ENCODE peak calls at places on chromosomes 13 and 19, in five cellular contexts. One of them, this sample, is unnamed. For H3K9me3 and H3K4me1, the result is how much of the 10 kb centered on the place peaks cover.

GRCh38 chr13:64639206-64639605 is 2590.9 kb downstream of the PCDH9 start:
- DNase-seq in tibial nerve: no peak
- DNase-seq in tibial artery: no peak
- DNase-seq in A549: peak
- DNase-seq in CD8-positive, alpha-beta T cell: no peak
- DNase-seq in this sample: no peak

GRCh38 chr13:81539643-81540150 is 1198.8 kb upstream of the SPRY2 start:
- DNase-seq in tibial nerve: no peak
- DNase-seq in tibial artery: no peak
- DNase-seq in A549: no peak
- DNase-seq in CD8-positive, alpha-beta T cell: no peak
- DNase-seq in this sample: no peak

GRCh38 chr13:38498271-38498670 is 148.6 kb downstream of the UFM1 start:
- DNase-seq in tibial nerve: no peak
- DNase-seq in tibial artery: no peak
- DNase-seq in A549: no peak
- DNase-seq in CD8-positive, alpha-beta T cell: no peak
- DNase-seq in this sample: no peak

GRCh38 chr13:79870123-79870522 is 389.2 kb downstream of the NDFIP2 start:
- DNase-seq in tibial nerve: no peak
- DNase-seq in tibial artery: no peak
- DNase-seq in A549: no peak
- DNase-seq in CD8-positive, alpha-beta T cell: no peak
- DNase-seq in this sample: no peak

GRCh38 chr19:17488593-17489391 is 18.5 kb downstream of the SLC27A1 start:
- DNase-seq in tibial nerve: no peak
- DNase-seq in tibial artery: peak
- DNase-seq in A549: peak
- DNase-seq in CD8-positive, alpha-beta T cell: peak
- DNase-seq in this sample: no peak

GRCh38 chr13:30880151-30880551 is 25.9 kb upstream of the MEDAG start:
- DNase-seq in tibial nerve: no peak
- DNase-seq in tibial artery: no peak
- DNase-seq in A549: no peak
- DNase-seq in CD8-positive, alpha-beta T cell: no peak
- DNase-seq in this sample: no peak

GRCh38 chr13:105961438-105961837 is 574.0 kb downstream of the EFNB2 start:
- DNase-seq in tibial nerve: no peak
- DNase-seq in tibial artery: no peak
- DNase-seq in A549: no peak
- DNase-seq in CD8-positive, alpha-beta T cell: no peak
- DNase-seq in this sample: no peak

GRCh38 chr19:2266183-2266993 is 10.2 kb upstream of the JSRP1 start:
- DNase-seq in tibial nerve: peak
- DNase-seq in tibial artery: peak
- DNase-seq in A549: no peak
- DNase-seq in CD8-positive, alpha-beta T cell: no peak
- DNase-seq in this sample: peak

GRCh38 chr19:16714702-16715294 is 4.8 kb upstream of the NWD1 start:
- DNase-seq in tibial nerve: peak
- DNase-seq in tibial artery: peak
- DNase-seq in A549: peak
- DNase-seq in CD8-positive, alpha-beta T cell: peak
- DNase-seq in this sample: no peak

GRCh38 chr13:74114641-74115040 is 19.6 kb downstream of the KLF12 start:
- DNase-seq in tibial nerve: no peak
- DNase-seq in tibial artery: no peak
- DNase-seq in A549: no peak
- DNase-seq in CD8-positive, alpha-beta T cell: no peak
- DNase-seq in this sample: no peak

GRCh38 chr19:32311371-32311770 is 34.0 kb upstream of the ZNF507 start:
- DNase-seq in tibial nerve: no peak
- DNase-seq in tibial artery: no peak
- DNase-seq in A549: no peak
- DNase-seq in CD8-positive, alpha-beta T cell: no peak
- DNase-seq in this sample: no peak

GRCh38 chr13:76717092-76717491 is 169.1 kb downstream of the KCTD12 start:
- DNase-seq in tibial nerve: no peak
- DNase-seq in tibial artery: no peak
- DNase-seq in A549: no peak
- DNase-seq in CD8-positive, alpha-beta T cell: no peak
- DNase-seq in this sample: no peak

GRCh38 chr19:5691930-5692784 is 2.1 kb downstream of the RPL36 start:
- DNase-seq in tibial nerve: no peak
- DNase-seq in tibial artery: no peak
- DNase-seq in A549: no peak
- DNase-seq in CD8-positive, alpha-beta T cell: no peak
- DNase-seq in this sample: no peak

GRCh38 chr13:49436890-49437289 is 7.0 kb downstream of the CAB39L start:
- DNase-seq in tibial nerve: peak
- DNase-seq in tibial artery: peak
- DNase-seq in A549: peak
- DNase-seq in CD8-positive, alpha-beta T cell: no peak
- DNase-seq in this sample: no peak

GRCh38 chr19:46408611-46409039 is 4.7 kb downstream of the CCDC8 start:
- DNase-seq in tibial nerve: peak
- DNase-seq in tibial artery: peak
- DNase-seq in A549: no peak
- DNase-seq in CD8-positive, alpha-beta T cell: no peak
- DNase-seq in this sample: peak

GRCh38 chr13:52348983-52349780 is 56.8 kb downstream of the THSD1 start:
- DNase-seq in tibial nerve: no peak
- DNase-seq in tibial artery: no peak
- DNase-seq in A549: peak
- DNase-seq in CD8-positive, alpha-beta T cell: no peak
- DNase-seq in this sample: no peak

GRCh38 chr19:32876236-32876918 is 6.8 kb upstream of the SLC7A9 start:
- DNase-seq in tibial nerve: no peak
- DNase-seq in tibial artery: no peak
- DNase-seq in A549: no peak
- DNase-seq in CD8-positive, alpha-beta T cell: no peak
- DNase-seq in this sample: no peak

GRCh38 chr13:77375554-77375953 is 48.7 kb upstream of the MYCBP2 start:
- DNase-seq in tibial nerve: no peak
- DNase-seq in tibial artery: no peak
- DNase-seq in A549: no peak
- DNase-seq in CD8-positive, alpha-beta T cell: no peak
- DNase-seq in this sample: no peak

GRCh38 chr13:80237646-80238045 is 103.3 kb downstream of the SPRY2 start:
- DNase-seq in tibial nerve: no peak
- DNase-seq in tibial artery: no peak
- DNase-seq in A549: no peak
- DNase-seq in CD8-positive, alpha-beta T cell: no peak
- DNase-seq in this sample: no peak

GRCh38 chr13:109758937-109759480 is 27.4 kb downstream of the IRS2 start:
- DNase-seq in tibial nerve: no peak
- DNase-seq in tibial artery: no peak
- DNase-seq in A549: no peak
- DNase-seq in CD8-positive, alpha-beta T cell: no peak
- DNase-seq in this sample: no peak

GRCh38 chr19:49767380-49767779 is 579 bp downstream of the AP2A1 start:
- DNase-seq in tibial nerve: no peak
- DNase-seq in tibial artery: no peak
- DNase-seq in A549: no peak
- DNase-seq in CD8-positive, alpha-beta T cell: no peak
- DNase-seq in this sample: no peak

GRCh38 chr19:51296331-51297093 is 14.9 kb upstream of the IGLON5 start:
- DNase-seq in tibial nerve: no peak
- DNase-seq in tibial artery: no peak
- DNase-seq in A549: peak
- DNase-seq in CD8-positive, alpha-beta T cell: no peak
- DNase-seq in this sample: no peak

GRCh38 chr13:26663801-26664200 is 96.8 kb downstream of the GPR12 start:
- DNase-seq in tibial nerve: no peak
- DNase-seq in tibial artery: no peak
- DNase-seq in A549: no peak
- DNase-seq in CD8-positive, alpha-beta T cell: no peak
- DNase-seq in this sample: no peak

GRCh38 chr13:36282818-36283432 is 14.7 kb downstream of the CCDC169 start:
- DNase-seq in tibial nerve: no peak
- DNase-seq in tibial artery: no peak
- DNase-seq in A549: peak
- DNase-seq in CD8-positive, alpha-beta T cell: no peak
- DNase-seq in this sample: no peak

GRCh38 chr13:109273326-109273751 is 513.0 kb downstream of the IRS2 start:
- DNase-seq in tibial nerve: no peak
- DNase-seq in tibial artery: no peak
- DNase-seq in A549: peak
- DNase-seq in CD8-positive, alpha-beta T cell: no peak
- DNase-seq in this sample: no peak

GRCh38 chr19:5718579-5719273 is 1.2 kb downstream of the LONP1 start:
- DNase-seq in tibial nerve: no peak
- DNase-seq in tibial artery: no peak
- DNase-seq in A549: peak
- DNase-seq in CD8-positive, alpha-beta T cell: no peak
- DNase-seq in this sample: no peak

GRCh38 chr13:77417897-77418296 is 91.0 kb upstream of the MYCBP2 start:
- DNase-seq in tibial nerve: no peak
- DNase-seq in tibial artery: no peak
- DNase-seq in A549: no peak
- DNase-seq in CD8-positive, alpha-beta T cell: no peak
- DNase-seq in this sample: no peak

GRCh38 chr13:20198781-20199180 is 6.0 kb upstream of the GJB2 start:
- DNase-seq in tibial nerve: no peak
- DNase-seq in tibial artery: no peak
- DNase-seq in A549: no peak
- DNase-seq in CD8-positive, alpha-beta T cell: no peak
- DNase-seq in this sample: no peak

GRCh38 chr19:12867120-12868099 is 13.8 kb downstream of the DNASE2 start:
- DNase-seq in tibial nerve: no peak
- DNase-seq in tibial artery: no peak
- DNase-seq in A549: peak
- DNase-seq in CD8-positive, alpha-beta T cell: peak
- DNase-seq in this sample: no peak

GRCh38 chr19:48290923-48291700 is 21.2 kb downstream of the ZNF114 start:
- DNase-seq in tibial nerve: peak
- DNase-seq in tibial artery: peak
- DNase-seq in A549: peak
- DNase-seq in CD8-positive, alpha-beta T cell: peak
- DNase-seq in this sample: peak

GRCh38 chr13:38674208-38674607 is 12.7 kb upstream of the FREM2 start:
- DNase-seq in tibial nerve: no peak
- DNase-seq in tibial artery: no peak
- DNase-seq in A549: no peak
- DNase-seq in CD8-positive, alpha-beta T cell: no peak
- DNase-seq in this sample: no peak

GRCh38 chr19:10768369-10768768 is 50.5 kb downstream of the DNM2 start:
- DNase-seq in tibial nerve: no peak
- DNase-seq in tibial artery: no peak
- DNase-seq in A549: no peak
- DNase-seq in CD8-positive, alpha-beta T cell: no peak
- DNase-seq in this sample: no peak

GRCh38 chr19:10766681-10767201 is 48.9 kb downstream of the DNM2 start:
- DNase-seq in tibial nerve: no peak
- DNase-seq in tibial artery: no peak
- DNase-seq in A549: no peak
- DNase-seq in CD8-positive, alpha-beta T cell: no peak
- DNase-seq in this sample: no peak

GRCh38 chr19:10766049-10766623 is 48.3 kb downstream of the DNM2 start:
- DNase-seq in tibial nerve: no peak
- DNase-seq in tibial artery: no peak
- DNase-seq in A549: no peak
- DNase-seq in CD8-positive, alpha-beta T cell: no peak
- DNase-seq in this sample: no peak

GRCh38 chr19:10768936-10769335 is 51.1 kb downstream of the DNM2 start:
- DNase-seq in tibial nerve: no peak
- DNase-seq in tibial artery: no peak
- DNase-seq in A549: no peak
- DNase-seq in CD8-positive, alpha-beta T cell: no peak
- DNase-seq in this sample: no peak

DNA sequence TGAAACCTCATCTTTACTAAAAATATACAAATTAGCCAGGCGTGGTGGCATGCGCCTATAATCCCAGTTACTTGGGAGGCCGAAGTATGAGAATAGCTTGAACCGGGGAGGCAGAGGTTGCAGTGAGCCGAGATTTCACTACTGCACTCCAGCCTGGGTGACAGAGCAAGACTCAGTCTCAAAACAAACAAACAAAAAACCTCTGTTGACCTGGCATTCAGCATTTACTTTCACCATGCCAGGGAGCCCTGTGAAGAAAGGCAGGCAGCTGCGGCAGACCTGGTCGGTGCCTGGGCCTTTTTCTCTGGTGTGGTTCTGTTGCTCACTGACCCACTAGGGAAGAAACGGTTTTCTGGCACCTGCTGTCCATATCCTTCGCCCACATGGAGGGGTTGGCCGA is 49.8 kb downstream of the DNM2 start:
- DNase-seq in tibial nerve: no peak
- DNase-seq in tibial artery: no peak
- DNase-seq in A549: no peak
- DNase-seq in CD8-positive, alpha-beta T cell: no peak
- DNase-seq in this sample: no peak
- H3K27ac ChIP-seq in tibial nerve: peak
- H3K27ac ChIP-seq in tibial artery: peak
- H3K27ac ChIP-seq in A549: peak
- H3K27ac ChIP-seq in CD8-positive, alpha-beta T cell: no peak
- H3K27ac ChIP-seq in this sample: no peak

DNA sequence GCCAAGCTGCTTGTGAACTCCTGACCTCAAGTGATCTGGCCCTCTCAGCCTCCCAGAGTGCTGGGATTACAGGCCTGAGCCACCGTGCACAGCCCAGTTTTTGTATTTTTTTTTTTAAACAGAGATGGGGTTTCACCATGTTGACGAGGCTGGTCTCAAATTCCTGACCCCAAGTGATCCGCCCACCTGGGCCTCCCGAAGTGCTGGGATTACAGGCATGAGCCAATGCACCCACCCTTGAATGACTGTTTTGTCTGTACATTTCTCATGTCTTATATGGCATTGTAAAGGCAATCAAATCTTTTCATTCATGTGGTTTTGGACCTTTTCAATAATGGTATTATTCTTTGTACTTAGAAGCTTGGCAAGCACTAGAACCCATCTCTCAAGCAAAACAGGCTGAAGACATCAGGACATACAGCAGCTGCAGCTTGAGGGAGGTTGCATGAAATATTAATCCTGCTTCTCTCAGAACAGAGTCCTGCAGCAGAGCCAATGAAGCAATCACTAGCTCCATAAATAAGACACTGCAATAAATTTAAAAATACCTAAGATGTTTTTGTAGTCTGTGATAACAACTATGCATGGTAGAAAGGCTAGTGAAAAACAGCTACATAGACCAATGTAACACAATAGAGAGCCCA is 209.9 kb downstream of the TUBA3C start:
- DNase-seq in tibial nerve: no peak
- DNase-seq in tibial artery: no peak
- DNase-seq in A549: no peak
- DNase-seq in CD8-positive, alpha-beta T cell: no peak
- DNase-seq in this sample: no peak
- H3K9me3 ChIP-seq in tibial nerve: under half
- H3K9me3 ChIP-seq in tibial artery: under half
- H3K9me3 ChIP-seq in A549: under half
- H3K9me3 ChIP-seq in CD8-positive, alpha-beta T cell: under half
- H3K9me3 ChIP-seq in this sample: under half

GRCh38 chr19:39403331-39404312 is 3.0 kb upstream of the ZFP36 start:
- DNase-seq in tibial nerve: peak
- DNase-seq in tibial artery: peak
- DNase-seq in A549: peak
- DNase-seq in CD8-positive, alpha-beta T cell: peak
- DNase-seq in this sample: peak
- H3K4me1 ChIP-seq in tibial nerve: under half
- H3K4me1 ChIP-seq in tibial artery: half or more
- H3K4me1 ChIP-seq in A549: half or more
- H3K4me1 ChIP-seq in CD8-positive, alpha-beta T cell: half or more
- H3K4me1 ChIP-seq in this sample: under half

GRCh38 chr13:24220086-24220703 is 59.7 kb downstream of the SPATA13 start:
- DNase-seq in tibial nerve: peak
- DNase-seq in tibial artery: peak
- DNase-seq in A549: peak
- DNase-seq in CD8-positive, alpha-beta T cell: no peak
- DNase-seq in this sample: peak
- H3K27ac ChIP-seq in tibial nerve: peak
- H3K27ac ChIP-seq in tibial artery: no peak
- H3K27ac ChIP-seq in A549: peak
- H3K27ac ChIP-seq in CD8-positive, alpha-beta T cell: no peak
- H3K27ac ChIP-seq in this sample: no peak

This sample was measured in thoracic aorta.